ENCODE peak calls at places on chromosomes 16 and 17, in five cellular contexts. L, Y, G, A and Z are unnamed samples.

GRCh38 chr17:78120971-78121800 is 7.4 kb downstream of the TMC6 start:
- DNase-seq in L (no peak), Y (no peak), G (no peak), A (peak), Z (no peak)

GRCh38 chr16:3099732-3100499 is 822 bp upstream of the ZSCAN10 start:
- DNase-seq in L (peak), Y (peak), G (peak), A (peak), Z (peak)

GRCh38 chr17:18041776-18042175 is 2.6 kb downstream of the GID4 start:
- DNase-seq in L (peak), Y (no peak), G (no peak), A (no peak), Z (peak)

GRCh38 chr16:4338712-4339299 is 12.3 kb downstream of the PAM16 start:
- DNase-seq in L (no peak), Y (no peak), G (no peak), A (no peak), Z (no peak)

GRCh38 chr16:10385725-10386516 is at the start of gene ATF7IP2:
- DNase-seq in L (peak), Y (peak), G (peak), A (peak), Z (peak)

GRCh38 chr17:45110676-45111611 is 21.4 kb downstream of the PLCD3 start:
- DNase-seq in L (no peak), Y (peak), G (no peak), A (no peak), Z (no peak)

GRCh38 chr17:78168906-78169793 is 769 bp downstream of the SYNGR2 start:
- DNase-seq in L (no peak), Y (peak), G (peak), A (peak), Z (peak)

GRCh38 chr17:78855561-78856165 is 15.0 kb upstream of the USP36 start:
- DNase-seq in L (no peak), Y (no peak), G (no peak), A (no peak), Z (no peak)

GRCh38 chr16:3655030-3655790 is 719 bp downstream of the DNASE1 start:
- DNase-seq in L (no peak), Y (no peak), G (no peak), A (no peak), Z (no peak)

GRCh38 chr16:620700-621525 is 9.9 kb upstream of the WFIKKN1 start:
- DNase-seq in L (no peak), Y (no peak), G (no peak), A (no peak), Z (no peak)

GRCh38 chr17:69812240-69812837 is 262.7 kb upstream of the KCNJ16 start:
- DNase-seq in L (no peak), Y (no peak), G (no peak), A (no peak), Z (no peak)

GRCh38 chr16:84839956-84840355 is 20.2 kb downstream of the CRISPLD2 start:
- DNase-seq in L (peak), Y (no peak), G (peak), A (no peak), Z (peak)

GRCh38 chr16:86577314-86577971 is 906 bp upstream of the FOXL1 start:
- DNase-seq in L (no peak), Y (no peak), G (no peak), A (no peak), Z (peak)

GRCh38 chr17:60161598-60162330 is 12.0 kb downstream of the CA4 start:
- DNase-seq in L (no peak), Y (no peak), G (no peak), A (no peak), Z (no peak)

GRCh38 chr17:79650861-79651260 is 40.0 kb upstream of the RBFOX3 start:
- DNase-seq in L (no peak), Y (no peak), G (no peak), A (no peak), Z (no peak)

GRCh38 chr17:43530303-43531081 is 15.6 kb downstream of the ETV4 start:
- DNase-seq in L (peak), Y (peak), G (peak), A (no peak), Z (peak)

GRCh38 chr17:36743130-36743529 is 141.7 kb downstream of the MRM1 start:
- DNase-seq in L (no peak), Y (no peak), G (no peak), A (no peak), Z (no peak)

GRCh38 chr16:73753931-73754330 is 542.7 kb upstream of the PSMD7 start:
- DNase-seq in L (no peak), Y (no peak), G (no peak), A (no peak), Z (no peak)

GRCh38 chr17:28404812-28405570 is 1.0 kb downstream of the SLC46A1 start:
- DNase-seq in L (no peak), Y (no peak), G (no peak), A (no peak), Z (peak)

GRCh38 chr17:28405632-28406477 is at the start of gene SLC46A1:
- DNase-seq in L (peak), Y (peak), G (no peak), A (no peak), Z (peak)

GRCh38 chr17:28407974-28408306 is 1.9 kb upstream of the SLC46A1 start:
- DNase-seq in L (no peak), Y (no peak), G (no peak), A (no peak), Z (no peak)

GRCh38 chr17:28407130-28407973 is 1.3 kb upstream of the SLC46A1 start:
- DNase-seq in L (no peak), Y (peak), G (no peak), A (no peak), Z (no peak)

DNA sequence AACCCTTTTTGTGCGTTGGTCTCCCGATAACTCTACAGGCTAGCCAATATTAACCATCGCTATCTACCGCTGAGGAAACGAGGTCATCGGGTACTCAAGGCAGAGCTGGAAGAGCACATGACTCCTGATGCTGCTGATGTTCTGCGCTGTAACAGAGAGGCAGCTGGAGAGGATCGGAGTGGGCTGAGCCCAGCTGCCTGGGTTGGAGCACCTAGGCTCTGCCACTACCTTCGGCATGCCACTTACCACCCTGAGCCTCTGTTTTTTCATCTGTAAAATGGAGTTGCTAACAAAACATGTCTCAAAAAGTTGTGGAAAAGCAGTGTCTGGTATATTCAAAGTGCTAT is 439 bp upstream of the SLC46A1 start:
- DNase-seq in L (peak), Y (no peak), G (no peak), A (no peak), Z (no peak)
- H3K4me3 ChIP-seq in L (peak), Y (peak), G (peak), A (no peak), Z (peak)

GRCh38 chr17:21375757-21376584 is at the start of gene KCNJ12:
- DNase-seq in L (no peak), Y (peak), G (no peak), A (no peak), Z (peak)

GRCh38 chr17:21373034-21373433 is 3.1 kb upstream of the KCNJ12 start:
- DNase-seq in L (no peak), Y (no peak), G (no peak), A (peak), Z (no peak)

GRCh38 chr17:21373696-21374454 is 2.3 kb upstream of the KCNJ12 start:
- DNase-seq in L (no peak), Y (no peak), G (no peak), A (no peak), Z (no peak)

GRCh38 chr17:21375162-21375560 is 996 bp upstream of the KCNJ12 start:
- DNase-seq in L (no peak), Y (no peak), G (no peak), A (no peak), Z (no peak)

DNA sequence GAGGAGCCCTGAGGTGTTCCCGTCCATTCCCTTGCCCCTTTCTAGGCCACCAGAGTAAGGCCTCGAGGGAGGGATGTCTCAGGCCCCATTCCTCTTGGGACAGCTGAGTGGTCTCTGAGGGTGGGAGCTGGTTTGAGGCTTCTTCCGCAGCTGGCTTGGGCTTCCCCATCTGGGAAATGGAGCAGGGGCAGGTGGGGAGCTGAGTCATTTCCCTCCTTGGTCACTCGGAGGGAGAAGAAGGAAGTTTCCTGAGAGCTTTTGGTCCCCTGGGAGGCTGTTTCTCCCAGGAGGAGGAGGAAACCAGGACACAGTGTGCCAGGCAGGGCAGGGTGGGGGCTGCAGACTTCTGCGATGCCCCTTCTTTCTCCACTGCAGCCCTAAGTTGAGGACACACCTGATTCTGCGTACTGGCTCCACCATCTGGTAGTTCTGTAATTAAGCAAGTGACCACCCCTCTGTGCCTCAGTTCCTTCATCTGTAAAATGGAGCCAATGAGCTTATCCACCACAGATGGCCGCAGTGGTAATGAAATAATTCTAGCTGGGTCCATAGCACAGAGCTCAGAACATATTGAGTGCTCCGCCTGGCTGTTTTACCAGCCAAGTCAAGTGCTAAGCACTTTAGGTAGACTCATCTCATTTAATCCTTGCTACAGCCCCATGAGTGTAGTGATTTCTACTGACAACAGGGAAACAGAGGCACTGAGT is 1.5 kb upstream of the KCNJ12 start:
- DNase-seq in L (no peak), Y (no peak), G (no peak), A (peak), Z (peak)
- TF ChIP-seq CTCF in L (no peak), Y (no peak), G (no peak), A (peak), Z (no peak)

GRCh38 chr17:74272731-74273201 is 1.3 kb upstream of the DNAI2 start:
- DNase-seq in L (peak), Y (no peak), G (peak), A (no peak), Z (no peak)

GRCh38 chr17:74271902-74272563 is 2.0 kb upstream of the DNAI2 start:
- DNase-seq in L (peak), Y (no peak), G (no peak), A (no peak), Z (peak)

GRCh38 chr17:74274703-74275340 is 788 bp downstream of the DNAI2 start:
- DNase-seq in L (no peak), Y (no peak), G (no peak), A (peak), Z (no peak)

GRCh38 chr17:74276051-74276476 is 2.0 kb downstream of the DNAI2 start:
- DNase-seq in L (peak), Y (no peak), G (no peak), A (no peak), Z (no peak)

GRCh38 chr17:74274060-74274702 is at the start of gene DNAI2:
- DNase-seq in L (no peak), Y (peak), G (no peak), A (no peak), Z (no peak)
- H3K4me3 ChIP-seq in L (no peak), Y (no peak), G (no peak), A (no peak), Z (no peak)

GRCh38 chr16:51137097-51137496 is 14.0 kb downstream of the SALL1 start:
- DNase-seq in L (no peak), Y (no peak), G (no peak), A (no peak), Z (no peak)

GRCh38 chr16:51134269-51134812 is 16.7 kb downstream of the SALL1 start:
- DNase-seq in L (no peak), Y (peak), G (no peak), A (no peak), Z (no peak)

GRCh38 chr16:51133130-51133529 is 17.9 kb downstream of the SALL1 start:
- DNase-seq in L (no peak), Y (no peak), G (no peak), A (no peak), Z (no peak)

GRCh38 chr16:51133691-51134090 is 17.4 kb downstream of the SALL1 start:
- DNase-seq in L (no peak), Y (no peak), G (no peak), A (no peak), Z (no peak)

GRCh38 chr16:51134876-51135275 is 16.2 kb downstream of the SALL1 start:
- DNase-seq in L (no peak), Y (no peak), G (no peak), A (no peak), Z (no peak)
- TF ChIP-seq CTCF in L (no peak), Y (no peak), G (no peak), A (no peak), Z (no peak)

DNA sequence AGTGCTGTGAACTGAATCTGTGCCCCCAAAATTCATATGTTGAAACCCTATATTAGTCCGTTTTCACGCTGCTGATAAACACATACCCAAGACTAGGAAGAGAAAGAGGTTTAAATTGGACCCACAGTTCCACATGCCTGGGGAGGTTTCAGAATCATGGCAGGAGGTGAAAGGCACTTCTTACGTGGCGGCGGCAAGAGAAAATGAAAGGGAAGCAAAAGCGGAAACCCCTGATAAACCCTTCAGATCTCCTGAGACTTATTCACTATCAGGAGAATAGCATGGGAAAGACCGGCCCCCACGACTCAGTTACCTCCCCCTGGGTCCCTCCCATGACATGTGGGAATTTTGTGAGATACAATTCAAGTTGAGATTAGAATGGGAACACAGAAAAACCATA is 3.7 kb upstream of the SPDYE4 start:
- DNase-seq in L (no peak), Y (no peak), G (no peak), A (no peak), Z (no peak)
- H3K4me3 ChIP-seq in L (no peak), Y (no peak), G (no peak), A (no peak), Z (no peak)

GRCh38 chr16:68681038-68681437 is 35.9 kb downstream of the CDH3 start:
- DNase-seq in L (no peak), Y (no peak), G (no peak), A (no peak), Z (no peak)
- TF ChIP-seq CTCF in L (no peak), Y (no peak), G (no peak), A (no peak), Z (no peak)

GRCh38 chr16:48438414-48438813 is 53.2 kb upstream of the SIAH1 start:
- DNase-seq in L (no peak), Y (no peak), G (no peak), A (no peak), Z (no peak)
- H3K4me3 ChIP-seq in L (no peak), Y (no peak), G (no peak), A (no peak), Z (no peak)

GRCh38 chr17:19507673-19508326 is 25.9 kb upstream of the SLC47A1 start:
- DNase-seq in L (peak), Y (peak), G (peak), A (peak), Z (peak)
- TF ChIP-seq CTCF in L (no peak), Y (peak), G (peak), A (no peak), Z (peak)